ENCODE peak calls at places on chromosomes 3 and 15, in eight cellular contexts. One of them, this sample, is unnamed.

GRCh38 chr3:101926594-101927105 is 77.3 kb downstream of the NFKBIZ start:
- DNase-seq in K562: no peak
- DNase-seq in sigmoid colon: no peak
- DNase-seq in esophagus muscularis mucosa: no peak
- DNase-seq in GM12878: no peak
- DNase-seq in stomach: no peak
- DNase-seq in H1: no peak
- DNase-seq in HepG2: no peak
- DNase-seq in this sample: no peak

GRCh38 chr15:77508541-77509505 is 88.1 kb downstream of the HMG20A start:
- DNase-seq in stomach: peak; percentile 73
- DNase-seq in GM12878: no peak
- DNase-seq in K562: no peak
- DNase-seq in HepG2: no peak
- DNase-seq in sigmoid colon: peak; percentile 59
- DNase-seq in esophagus muscularis mucosa: no peak
- DNase-seq in H1: no peak
- DNase-seq in this sample: no peak

GRCh38 chr3:179957264-179957845 is 79.4 kb downstream of the PEX5L start:
- DNase-seq in sigmoid colon: no peak
- DNase-seq in stomach: no peak
- DNase-seq in K562: no peak
- DNase-seq in GM12878: no peak
- DNase-seq in H1: no peak
- DNase-seq in esophagus muscularis mucosa: no peak
- DNase-seq in HepG2: no peak
- DNase-seq in this sample: no peak

GRCh38 chr15:22871481-22872076 is 33.1 kb downstream of the NIPA2 start:
- DNase-seq in K562: no peak
- DNase-seq in GM12878: no peak
- DNase-seq in HepG2: no peak
- DNase-seq in esophagus muscularis mucosa: no peak
- DNase-seq in sigmoid colon: no peak
- DNase-seq in H1: no peak
- DNase-seq in stomach: no peak
- DNase-seq in this sample: no peak

GRCh38 chr15:70447927-70448698 is 315.2 kb downstream of the UACA start:
- DNase-seq in HepG2: no peak
- DNase-seq in K562: peak; percentile 80
- DNase-seq in GM12878: no peak
- DNase-seq in esophagus muscularis mucosa: no peak
- DNase-seq in sigmoid colon: no peak
- DNase-seq in stomach: peak; percentile 50
- DNase-seq in H1: no peak
- DNase-seq in this sample: peak; percentile 30

GRCh38 chr15:35690698-35691116 is 144.7 kb upstream of the DPH6 start:
- DNase-seq in HepG2: no peak
- DNase-seq in H1: no peak
- DNase-seq in stomach: no peak
- DNase-seq in K562: no peak
- DNase-seq in esophagus muscularis mucosa: no peak
- DNase-seq in GM12878: no peak
- DNase-seq in sigmoid colon: no peak
- DNase-seq in this sample: no peak

GRCh38 chr3:79297242-79297641 is 470.6 kb downstream of the ROBO1 start:
- DNase-seq in HepG2: peak; percentile 51
- DNase-seq in stomach: no peak
- DNase-seq in sigmoid colon: no peak
- DNase-seq in esophagus muscularis mucosa: no peak
- DNase-seq in K562: no peak
- DNase-seq in H1: no peak
- DNase-seq in GM12878: no peak
- DNase-seq in this sample: no peak

GRCh38 chr15:58608129-58608590 is 141.3 kb downstream of the ADAM10 start:
- DNase-seq in K562: no peak
- DNase-seq in GM12878: no peak
- DNase-seq in HepG2: no peak
- DNase-seq in H1: no peak
- DNase-seq in esophagus muscularis mucosa: no peak
- DNase-seq in sigmoid colon: no peak
- DNase-seq in stomach: no peak
- DNase-seq in this sample: no peak

GRCh38 chr3:14796403-14797077 is 22.2 kb upstream of the FGD5 start:
- DNase-seq in HepG2: no peak
- DNase-seq in sigmoid colon: peak; percentile 40
- DNase-seq in GM12878: no peak
- DNase-seq in H1: no peak
- DNase-seq in esophagus muscularis mucosa: no peak
- DNase-seq in stomach: no peak
- DNase-seq in K562: no peak
- DNase-seq in this sample: no peak

GRCh38 chr15:101031203-101031602 is 112.0 kb downstream of the LRRK1 start:
- DNase-seq in GM12878: no peak
- DNase-seq in HepG2: no peak
- DNase-seq in H1: peak; percentile 32
- DNase-seq in K562: no peak
- DNase-seq in esophagus muscularis mucosa: peak; percentile 87
- DNase-seq in stomach: peak; percentile 16
- DNase-seq in sigmoid colon: peak; percentile 46
- DNase-seq in this sample: peak; percentile 4

GRCh38 chr3:38829404-38829803 is 13.4 kb upstream of the SCN10A start:
- DNase-seq in sigmoid colon: no peak
- DNase-seq in GM12878: no peak
- DNase-seq in K562: no peak
- DNase-seq in HepG2: peak; percentile 39
- DNase-seq in stomach: no peak
- DNase-seq in esophagus muscularis mucosa: peak; percentile 91
- DNase-seq in H1: no peak
- DNase-seq in this sample: no peak

GRCh38 chr3:181739628-181740027 is 27.9 kb downstream of the SOX2 start:
- DNase-seq in K562: no peak
- DNase-seq in esophagus muscularis mucosa: peak; percentile 70
- DNase-seq in H1: no peak
- DNase-seq in sigmoid colon: no peak
- DNase-seq in GM12878: no peak
- DNase-seq in stomach: no peak
- DNase-seq in HepG2: no peak
- DNase-seq in this sample: no peak

GRCh38 chr3:194072097-194072428 is 63.9 kb upstream of the HES1 start:
- DNase-seq in esophagus muscularis mucosa: no peak
- DNase-seq in H1: no peak
- DNase-seq in HepG2: no peak
- DNase-seq in stomach: no peak
- DNase-seq in K562: no peak
- DNase-seq in GM12878: no peak
- DNase-seq in sigmoid colon: no peak
- DNase-seq in this sample: no peak

GRCh38 chr3:174776123-174776522 is 83.0 kb upstream of the NAALADL2 start:
- DNase-seq in K562: no peak
- DNase-seq in GM12878: no peak
- DNase-seq in sigmoid colon: no peak
- DNase-seq in stomach: no peak
- DNase-seq in H1: no peak
- DNase-seq in HepG2: no peak
- DNase-seq in esophagus muscularis mucosa: no peak
- DNase-seq in this sample: no peak

GRCh38 chr3:46619845-46620778 is 7.8 kb downstream of the FAM240A start:
- DNase-seq in GM12878: no peak
- DNase-seq in stomach: no peak
- DNase-seq in sigmoid colon: no peak
- DNase-seq in esophagus muscularis mucosa: peak; percentile 70
- DNase-seq in K562: no peak
- DNase-seq in HepG2: no peak
- DNase-seq in H1: peak; percentile 43
- DNase-seq in this sample: no peak

GRCh38 chr15:91271565-91272153 is 171.6 kb downstream of the SV2B start:
- DNase-seq in GM12878: peak; percentile 19
- DNase-seq in esophagus muscularis mucosa: no peak
- DNase-seq in sigmoid colon: no peak
- DNase-seq in K562: peak; percentile 63
- DNase-seq in HepG2: peak; percentile 35
- DNase-seq in H1: peak; percentile 69
- DNase-seq in stomach: peak; percentile 58
- DNase-seq in this sample: peak; percentile 57

GRCh38 chr3:15983232-15983631 is 185.5 kb upstream of the ANKRD28 start:
- DNase-seq in esophagus muscularis mucosa: peak; percentile 75
- DNase-seq in GM12878: no peak
- DNase-seq in stomach: no peak
- DNase-seq in H1: no peak
- DNase-seq in K562: no peak
- DNase-seq in sigmoid colon: no peak
- DNase-seq in HepG2: no peak
- DNase-seq in this sample: no peak

GRCh38 chr15:99962006-99962561 is 228.8 kb upstream of the LYSMD4 start:
- DNase-seq in HepG2: no peak
- DNase-seq in esophagus muscularis mucosa: peak; percentile 60
- DNase-seq in stomach: no peak
- DNase-seq in H1: peak; percentile 20
- DNase-seq in K562: no peak
- DNase-seq in GM12878: no peak
- DNase-seq in sigmoid colon: peak; percentile 42
- DNase-seq in this sample: no peak

GRCh38 chr15:34038404-34039179 is 412 bp downstream of the AVEN start:
- DNase-seq in esophagus muscularis mucosa: peak; percentile 93
- DNase-seq in sigmoid colon: peak; percentile 88
- DNase-seq in HepG2: peak; percentile 55
- DNase-seq in GM12878: no peak
- DNase-seq in stomach: peak; percentile 76
- DNase-seq in K562: peak; percentile 75
- DNase-seq in H1: peak; percentile 78
- DNase-seq in this sample: peak; percentile 81

GRCh38 chr3:12752803-12753202 is 6.3 kb downstream of the TMEM40 start:
- DNase-seq in esophagus muscularis mucosa: no peak
- DNase-seq in stomach: no peak
- DNase-seq in sigmoid colon: no peak
- DNase-seq in HepG2: no peak
- DNase-seq in H1: no peak
- DNase-seq in GM12878: peak; percentile 40
- DNase-seq in K562: no peak
- DNase-seq in this sample: no peak

GRCh38 chr3:178538065-178538464 is 1.8 kb downstream of the KCNMB2 start:
- DNase-seq in esophagus muscularis mucosa: no peak
- DNase-seq in GM12878: no peak
- DNase-seq in HepG2: no peak
- DNase-seq in stomach: no peak
- DNase-seq in K562: no peak
- DNase-seq in H1: no peak
- DNase-seq in sigmoid colon: no peak
- DNase-seq in this sample: no peak

GRCh38 chr3:4772171-4772804 is 206.9 kb upstream of the BHLHE40 start:
- DNase-seq in K562: no peak
- DNase-seq in GM12878: no peak
- DNase-seq in stomach: peak; percentile 90
- DNase-seq in sigmoid colon: peak; percentile 93
- DNase-seq in esophagus muscularis mucosa: peak; percentile 93
- DNase-seq in HepG2: no peak
- DNase-seq in H1: no peak
- DNase-seq in this sample: peak; percentile 85

GRCh38 chr3:4981160-4981687 is 2.0 kb downstream of the BHLHE40 start:
- DNase-seq in esophagus muscularis mucosa: no peak
- DNase-seq in sigmoid colon: no peak
- DNase-seq in K562: no peak
- DNase-seq in H1: no peak
- DNase-seq in stomach: no peak
- DNase-seq in GM12878: no peak
- DNase-seq in HepG2: no peak
- DNase-seq in this sample: no peak

GRCh38 chr3:99781761-99782160 is 35.9 kb upstream of the CMSS1 start:
- DNase-seq in sigmoid colon: no peak
- DNase-seq in GM12878: no peak
- DNase-seq in H1: no peak
- DNase-seq in HepG2: no peak
- DNase-seq in esophagus muscularis mucosa: no peak
- DNase-seq in K562: no peak
- DNase-seq in stomach: no peak
- DNase-seq in this sample: no peak

GRCh38 chr3:126180477-126181397 is at the start of gene ALDH1L1:
- DNase-seq in GM12878: no peak
- DNase-seq in K562: no peak
- DNase-seq in esophagus muscularis mucosa: peak; percentile 96
- DNase-seq in stomach: peak; percentile 31
- DNase-seq in H1: peak; percentile 84
- DNase-seq in HepG2: peak; percentile 69
- DNase-seq in sigmoid colon: peak; percentile 97
- DNase-seq in this sample: peak; percentile 57
- TF ChIP-seq POLR2AphosphoS5 in GM12878: no peak
- TF ChIP-seq POLR2AphosphoS5 in K562: no peak
- TF ChIP-seq POLR2AphosphoS5 in esophagus muscularis mucosa: peak; percentile 93
- TF ChIP-seq POLR2AphosphoS5 in stomach: peak; percentile 57
- TF ChIP-seq POLR2AphosphoS5 in H1: no peak
- TF ChIP-seq POLR2AphosphoS5 in HepG2: peak; percentile 41
- TF ChIP-seq POLR2AphosphoS5 in sigmoid colon: peak; percentile 91
- TF ChIP-seq POLR2AphosphoS5 in this sample: peak; percentile 81

GRCh38 chr3:168036654-168037419 is 58.9 kb downstream of the GOLIM4 start:
- DNase-seq in esophagus muscularis mucosa: no peak
- DNase-seq in stomach: no peak
- DNase-seq in K562: no peak
- DNase-seq in H1: no peak
- DNase-seq in GM12878: no peak
- DNase-seq in HepG2: no peak
- DNase-seq in sigmoid colon: no peak
- DNase-seq in this sample: no peak
- H3K4me3 ChIP-seq in esophagus muscularis mucosa: no peak overlapping the region
- H3K4me3 ChIP-seq in stomach: no peak overlapping the region
- H3K4me3 ChIP-seq in K562: no peak overlapping the region
- H3K4me3 ChIP-seq in H1: no peak overlapping the region
- H3K4me3 ChIP-seq in GM12878: no peak overlapping the region
- H3K4me3 ChIP-seq in HepG2: no peak overlapping the region
- H3K4me3 ChIP-seq in sigmoid colon: no peak overlapping the region
- H3K4me3 ChIP-seq in this sample: no peak overlapping the region

GRCh38 chr15:46768287-46768686 is 949.0 kb upstream of the SEMA6D start:
- DNase-seq in HepG2: no peak
- DNase-seq in stomach: no peak
- DNase-seq in esophagus muscularis mucosa: no peak
- DNase-seq in K562: no peak
- DNase-seq in sigmoid colon: no peak
- DNase-seq in GM12878: no peak
- DNase-seq in H1: no peak
- DNase-seq in this sample: no peak

DNA sequence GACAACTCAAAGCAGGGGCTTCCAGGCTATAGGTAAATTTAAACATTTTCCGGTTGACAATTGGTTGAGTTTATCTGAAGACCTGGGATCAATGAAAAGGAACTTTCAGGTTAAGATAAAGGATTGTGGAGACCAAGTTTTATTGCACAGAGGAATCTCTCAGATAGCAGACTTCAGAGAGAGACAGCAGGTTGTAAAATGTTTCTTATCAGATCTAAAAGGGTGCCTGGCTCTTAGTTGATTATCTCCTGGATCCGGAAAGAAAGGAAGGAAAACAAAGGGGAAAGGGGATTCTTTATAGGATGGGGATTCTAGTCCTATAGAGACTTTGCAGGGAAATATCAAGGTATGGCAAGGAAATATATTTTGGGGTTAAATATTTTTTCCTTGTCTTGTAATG is 951.3 kb upstream of the SEMA6D start:
- DNase-seq in K562: no peak
- DNase-seq in GM12878: no peak
- DNase-seq in HepG2: no peak
- DNase-seq in esophagus muscularis mucosa: no peak
- DNase-seq in sigmoid colon: no peak
- DNase-seq in H1: no peak
- DNase-seq in stomach: no peak
- DNase-seq in this sample: no peak
- TF ChIP-seq EP300 in K562: no peak
- TF ChIP-seq EP300 in GM12878: no peak
- TF ChIP-seq EP300 in HepG2: no peak
- TF ChIP-seq EP300 in esophagus muscularis mucosa: no peak
- TF ChIP-seq EP300 in sigmoid colon: no peak
- TF ChIP-seq EP300 in H1: no peak
- TF ChIP-seq EP300 in stomach: no peak
- TF ChIP-seq EP300 in this sample: no peak

GRCh38 chr3:123048480-123049237 is 18.2 kb upstream of the PDIA5 start:
- DNase-seq in sigmoid colon: no peak
- DNase-seq in HepG2: no peak
- DNase-seq in esophagus muscularis mucosa: no peak
- DNase-seq in stomach: no peak
- DNase-seq in H1: no peak
- DNase-seq in K562: no peak
- DNase-seq in GM12878: no peak
- DNase-seq in this sample: no peak
- TF ChIP-seq POLR2AphosphoS5 in sigmoid colon: no peak
- TF ChIP-seq POLR2AphosphoS5 in HepG2: no peak
- TF ChIP-seq POLR2AphosphoS5 in esophagus muscularis mucosa: no peak
- TF ChIP-seq POLR2AphosphoS5 in stomach: no peak
- TF ChIP-seq POLR2AphosphoS5 in H1: no peak
- TF ChIP-seq POLR2AphosphoS5 in K562: no peak
- TF ChIP-seq POLR2AphosphoS5 in GM12878: no peak
- TF ChIP-seq POLR2AphosphoS5 in this sample: no peak